ENCODE peak calls at places on chromosomes 1 and 21, in four cellular contexts. X is mammary epithelial cell, M is NB4, O is GM20000. Q is an unnamed sample.

GRCh38 chr1:119715542-119715941 is 3.8 kb downstream of the PHGDH start:
- DNase-seq in X (no peak), M (peak), O (no peak), Q (peak)

GRCh38 chr1:103267893-103268292 is 159.6 kb upstream of the COL11A1 start:
- DNase-seq in M (no peak), O (no peak), X (no peak), Q (no peak)

GRCh38 chr1:910881-911721 is 12.6 kb upstream of the SAMD11 start:
- DNase-seq in X (peak), O (no peak), M (no peak), Q (no peak)

GRCh38 chr1:10651793-10652192 is 144.7 kb downstream of the CASZ1 start:
- DNase-seq in X (no peak), O (no peak), M (no peak), Q (no peak)

GRCh38 chr21:46001821-46002681 is 20.5 kb downstream of the COL6A1 start:
- DNase-seq in X (no peak), O (peak), M (no peak), Q (peak)

GRCh38 chr1:59596432-59596831 is 218.3 kb upstream of the HOOK1 start:
- DNase-seq in X (peak), M (no peak), O (no peak), Q (no peak)

GRCh38 chr1:9057851-9058250 is 11.6 kb downstream of the SLC2A5 start:
- DNase-seq in M (no peak), X (no peak), O (no peak), Q (no peak)

GRCh38 chr1:158969855-158970254 is 38.5 kb downstream of the PYHIN1 start:
- DNase-seq in X (peak), O (no peak), M (no peak), Q (no peak)

GRCh38 chr1:41779350-41779749 is 139.4 kb downstream of the HIVEP3 start:
- DNase-seq in M (peak), X (no peak), O (no peak), Q (no peak)

GRCh38 chr1:53361541-53361961 is 33.7 kb upstream of the LRP8 start:
- DNase-seq in X (no peak), O (no peak), M (no peak), Q (no peak)

GRCh38 chr1:121483961-121484424 is 299.2 kb downstream of the SRGAP2C start:
- DNase-seq in O (no peak), M (peak), X (peak), Q (no peak)

GRCh38 chr1:56798053-56798471 is 21.1 kb downstream of the FYB2 start:
- DNase-seq in X (no peak), M (no peak), O (no peak), Q (no peak)

GRCh38 chr1:56808385-56808784 is 10.8 kb downstream of the FYB2 start:
- DNase-seq in O (no peak), X (no peak), M (no peak), Q (no peak)

GRCh38 chr1:56799605-56800398 is 19.4 kb downstream of the FYB2 start:
- DNase-seq in O (no peak), M (no peak), X (peak), Q (no peak)

GRCh38 chr1:56806804-56807203 is 12.4 kb downstream of the FYB2 start:
- DNase-seq in M (no peak), O (no peak), X (no peak), Q (no peak)

GRCh38 chr1:56803561-56804156 is 15.5 kb downstream of the FYB2 start:
- DNase-seq in M (peak), O (peak), X (peak), Q (peak)
- TF ChIP-seq CTCF in M (peak), O (peak), X (peak), Q (peak)

GRCh38 chr1:38962560-38962959 is 20.9 kb upstream of the RHBDL2 start:
- DNase-seq in M (peak), O (no peak), X (no peak), Q (no peak)

GRCh38 chr1:38958967-38959366 is 17.3 kb upstream of the RHBDL2 start:
- DNase-seq in M (no peak), O (no peak), X (peak), Q (no peak)

GRCh38 chr1:38962113-38962512 is 20.5 kb upstream of the RHBDL2 start:
- DNase-seq in O (no peak), M (peak), X (peak), Q (no peak)

DNA sequence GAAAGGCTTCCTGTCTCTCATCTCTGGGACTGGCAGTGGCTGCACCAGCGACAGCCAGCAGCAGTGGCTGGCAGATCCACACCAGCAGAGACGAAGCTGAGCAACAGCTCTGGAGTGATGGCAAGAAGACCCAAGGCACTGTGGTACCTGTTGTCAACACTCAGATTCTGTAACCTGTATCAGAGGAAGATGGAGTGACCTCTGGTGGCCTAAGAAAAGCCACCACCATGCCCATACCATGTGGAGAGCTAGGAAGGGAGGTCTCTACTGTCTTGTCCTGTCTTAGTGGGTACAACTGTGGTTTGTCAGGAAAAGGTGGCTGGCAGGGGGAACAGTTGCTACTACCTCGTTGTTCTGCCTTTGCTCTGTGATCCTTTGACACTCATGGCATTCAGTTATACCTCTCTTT is 22.5 kb upstream of the RHBDL2 start:
- DNase-seq in X (no peak), M (peak), O (peak), Q (no peak)
- TF ChIP-seq CTCF in X (peak), M (peak), O (no peak), Q (no peak)

GRCh38 chr1:19812875-19813650 is 2.0 kb downstream of the RNF186 start:
- DNase-seq in O (no peak), M (no peak), X (no peak), Q (no peak)
- TF ChIP-seq CTCF in O (no peak), M (no peak), X (no peak), Q (no peak)

GRCh38 chr1:205199931-205200299 is 11.6 kb downstream of the DSTYK start:
- DNase-seq in M (no peak), O (no peak), X (no peak), Q (no peak)

GRCh38 chr1:205205055-205205454 is 6.4 kb downstream of the DSTYK start:
- DNase-seq in M (no peak), X (no peak), O (no peak), Q (no peak)

GRCh38 chr1:205204552-205204951 is 7.0 kb downstream of the DSTYK start:
- DNase-seq in O (no peak), X (peak), M (no peak), Q (no peak)

DNA sequence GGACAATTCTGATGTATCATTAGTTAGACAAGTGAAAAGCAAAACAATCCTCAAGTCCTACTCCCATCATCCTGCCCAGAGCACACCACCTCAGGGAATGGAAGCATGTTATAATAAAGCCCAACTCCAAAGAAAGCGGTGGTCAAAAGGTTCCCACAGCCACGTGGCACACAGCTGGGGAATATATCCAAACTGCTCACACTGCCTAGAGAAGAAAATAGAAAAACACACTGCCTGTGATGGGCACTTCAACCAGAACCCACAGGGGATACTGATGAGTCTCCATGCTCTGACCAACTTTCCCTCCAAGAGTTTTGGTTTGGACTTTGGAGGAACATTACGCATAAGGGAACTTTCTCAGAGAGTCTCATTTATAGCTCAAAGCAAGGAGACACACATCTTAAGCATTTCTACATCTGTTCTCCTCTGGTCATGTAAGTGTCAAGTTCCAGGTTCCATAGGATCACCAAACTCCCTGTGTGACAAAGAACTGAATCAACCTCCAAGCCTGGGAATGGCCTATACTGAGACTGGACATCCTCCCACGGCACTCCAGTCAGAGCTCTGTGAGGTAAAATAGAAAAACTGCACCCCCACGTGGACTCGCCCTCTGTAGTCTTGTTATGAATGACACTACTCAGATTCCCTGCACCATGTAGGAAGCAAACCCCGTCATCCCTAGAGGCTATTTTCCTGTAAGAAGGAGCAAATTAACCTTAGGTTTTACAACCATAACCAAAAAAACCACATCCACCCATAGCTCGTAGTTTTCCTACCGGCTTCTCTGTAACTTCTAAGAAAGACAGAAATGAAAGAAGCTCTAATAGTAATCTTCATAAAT is 12.2 kb downstream of the DSTYK start:
- DNase-seq in O (peak), M (peak), X (peak), Q (no peak)
- TF ChIP-seq CTCF in O (no peak), M (no peak), X (no peak), Q (no peak)

DNA sequence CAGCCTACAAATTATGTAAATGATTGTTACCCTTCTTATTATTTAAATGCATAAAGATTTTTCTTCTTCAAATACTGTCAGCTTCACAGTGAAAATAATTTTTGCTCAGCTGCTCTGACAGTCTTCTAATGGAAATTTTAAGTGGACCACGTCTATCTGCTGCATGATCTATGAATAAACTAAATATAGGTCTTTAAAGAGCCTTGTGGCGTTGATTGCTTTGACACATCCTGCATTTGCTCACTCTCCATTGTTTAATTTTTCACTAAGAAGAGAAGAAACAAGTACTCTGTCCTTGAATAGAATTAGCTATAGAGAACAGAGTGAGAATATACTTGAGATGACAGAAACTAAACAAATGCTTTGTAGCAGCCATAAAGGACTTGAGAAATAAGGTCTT is 826.1 kb downstream of the MRPL39 start:
- DNase-seq in O (no peak), M (no peak), X (no peak), Q (no peak)
- TF ChIP-seq CTCF in O (no peak), M (no peak), X (no peak), Q (no peak)

GRCh38 chr1:24693827-24694379 is 50.8 kb downstream of the SRRM1 start:
- DNase-seq in X (no peak), O (no peak), M (no peak), Q (no peak)

GRCh38 chr1:24692351-24692980 is 49.4 kb downstream of the SRRM1 start:
- DNase-seq in O (no peak), M (no peak), X (no peak), Q (no peak)

GRCh38 chr1:24688033-24688432 is 44.9 kb downstream of the SRRM1 start:
- DNase-seq in O (no peak), M (no peak), X (no peak), Q (no peak)

GRCh38 chr1:24683713-24684162 is 40.6 kb downstream of the SRRM1 start:
- DNase-seq in X (peak), M (peak), O (no peak), Q (no peak)

DNA sequence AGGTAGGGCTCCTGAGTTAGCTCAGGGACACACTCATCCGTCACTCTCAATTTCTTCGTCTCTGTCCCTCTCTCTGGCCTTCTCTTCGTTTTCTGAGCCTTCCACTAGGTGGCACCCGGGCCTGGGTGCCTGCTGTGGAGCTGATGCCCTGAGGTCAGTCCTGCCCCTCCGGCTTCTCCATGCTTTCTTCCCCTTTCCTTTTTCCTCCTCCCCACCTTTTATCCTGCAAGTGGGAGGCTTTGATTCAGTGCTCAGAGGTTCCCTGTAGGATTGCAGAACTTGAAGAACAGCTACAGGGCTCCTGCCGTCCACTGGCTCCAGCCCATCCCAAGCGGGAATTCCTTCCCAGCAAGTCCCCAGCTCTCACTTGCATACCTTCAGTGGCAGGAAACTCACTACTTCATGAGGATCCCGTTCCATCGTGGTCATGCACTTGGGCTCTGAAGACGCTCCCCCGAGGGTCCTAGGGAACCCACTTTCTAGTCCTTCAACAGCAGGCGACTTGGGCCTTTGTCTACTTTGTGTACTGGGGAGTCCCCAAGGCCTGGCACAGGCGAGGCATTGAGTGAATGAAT is 45.6 kb downstream of the SRRM1 start:
- DNase-seq in M (peak), O (peak), X (peak), Q (peak)
- TF ChIP-seq CTCF in M (peak), O (peak), X (peak), Q (peak)